ENCODE peak calls at places on chromosome 13, in six cellular contexts. Q is mucosa of descending colon, N is HFF-Myc, F is fibroblast of lung, G is foreskin fibroblast, W is GM23248. S is an unnamed sample.

GRCh38 chr13:106496072-106496997 is 39.1 kb downstream of the EFNB2 start:
- DNase-seq in Q (peak), N (no peak), F (no peak), G (no peak), W (no peak), S (no peak)

GRCh38 chr13:80312967-80313366 is 28.0 kb downstream of the SPRY2 start:
- DNase-seq in Q (no peak), N (no peak), F (peak), G (peak), W (no peak), S (no peak)

GRCh38 chr13:35165205-35165604 is 223.1 kb downstream of the NBEA start:
- DNase-seq in Q (no peak), N (no peak), F (no peak), G (no peak), W (no peak), S (no peak)

GRCh38 chr13:88248393-88248792 is 577.2 kb downstream of the SLITRK5 start:
- DNase-seq in Q (no peak), N (no peak), F (no peak), G (no peak), W (no peak), S (no peak)

GRCh38 chr13:103883152-103883551 is 816.9 kb upstream of the SLC10A2 start:
- DNase-seq in Q (peak), N (no peak), F (peak), G (peak), W (peak), S (no peak)

GRCh38 chr13:68275758-68276157 is 1045.6 kb upstream of the PCDH9 start:
- DNase-seq in Q (no peak), N (no peak), F (no peak), G (no peak), W (no peak), S (no peak)

GRCh38 chr13:113654591-113655357 is 3.2 kb downstream of the ATP4B start:
- DNase-seq in Q (no peak), N (no peak), F (no peak), G (no peak), W (no peak), S (no peak)

GRCh38 chr13:113742000-113742441 is 17.0 kb upstream of the TMEM255B start:
- DNase-seq in Q (peak), N (no peak), F (peak), G (peak), W (peak), S (no peak)

GRCh38 chr13:73464758-73465628 is 406.2 kb downstream of the KLF5 start:
- DNase-seq in Q (peak), N (no peak), F (no peak), G (no peak), W (no peak), S (no peak)

GRCh38 chr13:66492479-66492878 is 737.7 kb downstream of the PCDH9 start:
- DNase-seq in Q (no peak), N (no peak), F (no peak), G (no peak), W (no peak), S (no peak)

GRCh38 chr13:101751488-101751887 is 299.0 kb downstream of the ITGBL1 start:
- DNase-seq in Q (no peak), N (peak), F (peak), G (peak), W (peak), S (peak)

GRCh38 chr13:75829874-75830273 is 193.7 kb downstream of the LMO7 start:
- DNase-seq in Q (no peak), N (no peak), F (no peak), G (peak), W (peak), S (no peak)

GRCh38 chr13:36430247-36431203 is 1.8 kb upstream of the CCNA1 start:
- DNase-seq in Q (no peak), N (no peak), F (no peak), G (peak), W (peak), S (no peak)

GRCh38 chr13:62387642-62388041 is 972.0 kb upstream of the PCDH20 start:
- DNase-seq in Q (no peak), N (no peak), F (peak), G (peak), W (peak), S (no peak)

GRCh38 chr13:41019027-41019487 is at the start of gene ELF1:
- DNase-seq in Q (peak), N (peak), F (peak), G (peak), W (peak), S (peak)

GRCh38 chr13:75749407-75749806 is 113.3 kb downstream of the LMO7 start:
- DNase-seq in Q (no peak), N (no peak), F (peak), G (peak), W (peak), S (no peak)

GRCh38 chr13:60482012-60482411 is 85.0 kb downstream of the TDRD3 start:
- DNase-seq in Q (no peak), N (no peak), F (peak), G (peak), W (peak), S (no peak)

GRCh38 chr13:48110132-48110868 is 15.4 kb upstream of the MED4 start:
- DNase-seq in Q (no peak), N (no peak), F (no peak), G (no peak), W (peak), S (no peak)
- H3K4me3 ChIP-seq in Q (no peak), N (no peak), F (no peak), G (no peak), W (no peak), S (no peak)

GRCh38 chr13:110129539-110130186 is 177.3 kb downstream of the COL4A1 start:
- DNase-seq in Q (no peak), N (no peak), F (no peak), G (no peak), W (no peak), S (no peak)
- H3K4me3 ChIP-seq in Q (no peak), N (no peak), F (no peak), G (no peak), W (no peak), S (no peak)

DNA sequence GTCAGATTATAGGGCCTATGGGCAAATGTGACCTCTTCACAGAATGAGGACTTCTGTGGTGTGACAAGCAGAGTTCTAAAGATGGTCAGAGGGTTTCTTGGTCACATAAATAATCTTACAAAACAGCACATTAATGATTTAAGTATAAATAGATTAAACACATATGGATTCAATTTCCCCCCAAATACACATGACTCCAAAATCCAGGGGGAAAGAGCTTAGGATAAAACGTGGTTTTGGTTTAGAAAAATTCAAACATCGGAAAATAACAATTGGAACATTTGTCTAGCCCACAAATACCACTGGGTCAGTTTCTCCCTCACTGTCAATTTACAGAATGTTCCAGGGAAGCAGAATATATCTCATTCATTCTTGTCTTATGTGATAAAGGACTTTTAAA is 283.1 kb downstream of the COG6 start:
- DNase-seq in Q (no peak), N (no peak), F (no peak), G (no peak), W (no peak), S (no peak)
- H3K4me3 ChIP-seq in Q (no peak), N (no peak), F (no peak), G (no peak), W (no peak), S (no peak)

GRCh38 chr13:27374650-27375049 is 49.8 kb upstream of the GTF3A start:
- DNase-seq in Q (peak), N (peak), F (peak), G (peak), W (peak), S (peak)
- H3K4me3 ChIP-seq in Q (no peak), N (no peak), F (no peak), G (no peak), W (no peak), S (no peak)

GRCh38 chr13:94433055-94433947 is 46.2 kb downstream of the DCT start:
- DNase-seq in Q (peak), N (no peak), F (no peak), G (no peak), W (no peak), S (no peak)
- H3K4me3 ChIP-seq in Q (no peak), N (no peak), F (no peak), G (no peak), W (no peak), S (no peak)

GRCh38 chr13:32737111-32737571 is 150.9 kb downstream of the PDS5B start:
- DNase-seq in Q (no peak), N (no peak), F (peak), G (no peak), W (peak), S (no peak)
- H3K4me3 ChIP-seq in Q (no peak), N (no peak), F (peak), G (peak), W (peak), S (peak)

DNA sequence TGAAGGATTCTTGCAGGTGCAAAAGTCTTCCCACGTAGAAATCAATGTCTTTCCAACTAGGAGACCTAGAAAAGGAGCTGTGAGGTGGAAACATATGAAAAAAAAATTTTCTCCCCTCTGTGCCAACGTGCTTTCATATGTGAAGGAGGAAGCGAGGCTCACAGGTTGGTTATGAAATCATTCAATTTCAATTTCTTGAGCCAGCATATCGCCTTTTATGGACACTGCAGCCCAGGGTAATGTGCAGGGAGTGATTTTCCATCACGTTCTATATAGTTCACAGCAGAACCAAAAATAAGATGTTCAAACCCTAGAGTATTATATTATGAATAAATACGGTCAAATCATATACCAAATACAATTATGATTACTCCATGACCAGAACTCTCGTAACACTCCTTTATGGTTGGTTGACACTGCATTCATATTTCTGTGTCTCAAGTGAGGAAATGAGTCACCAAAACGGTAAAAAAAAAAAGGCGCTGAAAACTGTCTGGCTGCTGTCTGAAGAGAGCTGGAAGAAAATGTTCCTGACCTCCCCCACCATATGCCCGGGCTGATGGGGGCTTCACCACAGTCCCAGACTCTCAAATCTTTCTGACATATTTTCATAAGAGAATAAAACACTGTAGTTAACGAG is 75.8 kb upstream of the UBAC2 start:
- DNase-seq in Q (no peak), N (peak), F (peak), G (peak), W (peak), S (no peak)
- H3K4me3 ChIP-seq in Q (no peak), N (no peak), F (no peak), G (no peak), W (peak), S (no peak)

DNA sequence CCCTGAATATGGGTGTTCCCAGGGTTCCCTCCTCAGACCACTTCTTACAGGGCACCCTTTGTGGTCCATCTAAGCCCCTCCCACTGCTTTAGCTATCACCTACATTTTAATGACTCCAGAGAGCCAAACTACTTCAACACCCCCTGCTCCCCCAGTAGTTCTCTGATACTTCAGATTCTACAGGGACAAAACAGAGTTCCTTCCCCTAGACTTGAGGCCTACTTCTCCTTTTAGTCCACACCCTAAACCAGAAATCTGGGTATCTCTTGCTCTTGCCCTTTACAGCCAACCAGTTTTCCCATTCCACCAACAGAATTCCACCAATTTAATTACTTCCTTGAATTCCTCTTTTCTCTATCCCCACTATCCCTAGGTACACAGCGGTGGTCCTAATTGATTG is 107.2 kb downstream of the KCNRG start:
- DNase-seq in Q (no peak), N (no peak), F (no peak), G (no peak), W (no peak), S (no peak)
- H3K4me3 ChIP-seq in Q (no peak), N (no peak), F (no peak), G (no peak), W (no peak), S (no peak)

GRCh38 chr13:110563463-110563774 is 1.9 kb upstream of the RAB20 start:
- DNase-seq in Q (no peak), N (no peak), F (no peak), G (no peak), W (no peak), S (no peak)
- H3K4me3 ChIP-seq in Q (no peak), N (no peak), F (no peak), G (no peak), W (no peak), S (no peak)